ENCODE peak calls at places on chromosomes 3 and 15, in ten cellular contexts. One of them, this sample, is unnamed.

GRCh38 chr3:86788371-86788770 is 202.6 kb downstream of the VGLL3 start:
- DNase-seq in HCT116: no peak
- DNase-seq in HL-60: no peak
- DNase-seq in pancreas: no peak
- DNase-seq in fibroblast of mammary gland: peak
- DNase-seq in lower leg skin: no peak
- DNase-seq in mucosa of descending colon: no peak
- DNase-seq in endothelial cell of umbilical vein: no peak
- DNase-seq in spleen: no peak
- DNase-seq in brain microvascular endothelial cell: peak
- DNase-seq in this sample: peak

GRCh38 chr3:13577181-13578121 is 28.5 kb downstream of the FBLN2 start:
- DNase-seq in HCT116: no peak
- DNase-seq in HL-60: no peak
- DNase-seq in pancreas: no peak
- DNase-seq in fibroblast of mammary gland: no peak
- DNase-seq in lower leg skin: no peak
- DNase-seq in mucosa of descending colon: no peak
- DNase-seq in endothelial cell of umbilical vein: no peak
- DNase-seq in spleen: peak
- DNase-seq in brain microvascular endothelial cell: no peak
- DNase-seq in this sample: no peak

GRCh38 chr3:124860599-124860998 is 26.6 kb downstream of the ITGB5 start:
- DNase-seq in HCT116: peak
- DNase-seq in HL-60: no peak
- DNase-seq in pancreas: peak
- DNase-seq in fibroblast of mammary gland: peak
- DNase-seq in lower leg skin: peak
- DNase-seq in mucosa of descending colon: no peak
- DNase-seq in endothelial cell of umbilical vein: peak
- DNase-seq in spleen: no peak
- DNase-seq in brain microvascular endothelial cell: peak
- DNase-seq in this sample: peak

GRCh38 chr3:63934041-63934440 is 21.9 kb upstream of the SCAANT1 start:
- DNase-seq in HCT116: no peak
- DNase-seq in HL-60: no peak
- DNase-seq in pancreas: no peak
- DNase-seq in fibroblast of mammary gland: peak
- DNase-seq in lower leg skin: no peak
- DNase-seq in mucosa of descending colon: no peak
- DNase-seq in endothelial cell of umbilical vein: no peak
- DNase-seq in spleen: no peak
- DNase-seq in brain microvascular endothelial cell: no peak
- DNase-seq in this sample: no peak

GRCh38 chr15:80706161-80706560 is 11.1 kb downstream of the ABHD17C start:
- DNase-seq in HCT116: no peak
- DNase-seq in HL-60: no peak
- DNase-seq in pancreas: no peak
- DNase-seq in fibroblast of mammary gland: no peak
- DNase-seq in lower leg skin: no peak
- DNase-seq in mucosa of descending colon: no peak
- DNase-seq in endothelial cell of umbilical vein: no peak
- DNase-seq in spleen: no peak
- DNase-seq in brain microvascular endothelial cell: no peak
- DNase-seq in this sample: no peak

GRCh38 chr15:66039117-66039860 is 170.0 kb downstream of the RAB11A start:
- DNase-seq in HCT116: no peak
- DNase-seq in HL-60: no peak
- DNase-seq in pancreas: no peak
- DNase-seq in fibroblast of mammary gland: no peak
- DNase-seq in lower leg skin: no peak
- DNase-seq in mucosa of descending colon: no peak
- DNase-seq in endothelial cell of umbilical vein: no peak
- DNase-seq in spleen: no peak
- DNase-seq in brain microvascular endothelial cell: no peak
- DNase-seq in this sample: no peak

GRCh38 chr3:9884555-9885165 is 4.6 kb upstream of the CIDEC start:
- DNase-seq in HCT116: peak
- DNase-seq in HL-60: no peak
- DNase-seq in pancreas: no peak
- DNase-seq in fibroblast of mammary gland: peak
- DNase-seq in lower leg skin: no peak
- DNase-seq in mucosa of descending colon: peak
- DNase-seq in endothelial cell of umbilical vein: no peak
- DNase-seq in spleen: peak
- DNase-seq in brain microvascular endothelial cell: peak
- DNase-seq in this sample: peak

GRCh38 chr3:58566398-58567250 is 10.6 kb downstream of the FAM107A start:
- DNase-seq in HCT116: no peak
- DNase-seq in HL-60: no peak
- DNase-seq in pancreas: peak
- DNase-seq in fibroblast of mammary gland: no peak
- DNase-seq in lower leg skin: peak
- DNase-seq in mucosa of descending colon: no peak
- DNase-seq in endothelial cell of umbilical vein: no peak
- DNase-seq in spleen: no peak
- DNase-seq in brain microvascular endothelial cell: no peak
- DNase-seq in this sample: no peak

GRCh38 chr3:17373304-17373703 is 369.1 kb downstream of the TBC1D5 start:
- DNase-seq in HCT116: no peak
- DNase-seq in HL-60: no peak
- DNase-seq in pancreas: no peak
- DNase-seq in fibroblast of mammary gland: no peak
- DNase-seq in lower leg skin: no peak
- DNase-seq in mucosa of descending colon: no peak
- DNase-seq in endothelial cell of umbilical vein: no peak
- DNase-seq in spleen: no peak
- DNase-seq in brain microvascular endothelial cell: no peak
- DNase-seq in this sample: no peak

GRCh38 chr3:45365060-45365459 is 23.3 kb upstream of the LARS2 start:
- DNase-seq in HCT116: no peak
- DNase-seq in HL-60: no peak
- DNase-seq in pancreas: no peak
- DNase-seq in fibroblast of mammary gland: peak
- DNase-seq in lower leg skin: no peak
- DNase-seq in mucosa of descending colon: no peak
- DNase-seq in endothelial cell of umbilical vein: no peak
- DNase-seq in spleen: no peak
- DNase-seq in brain microvascular endothelial cell: no peak
- DNase-seq in this sample: no peak

GRCh38 chr3:124620600-124621063 is 109.6 kb upstream of the UMPS start:
- DNase-seq in HCT116: no peak
- DNase-seq in HL-60: no peak
- DNase-seq in pancreas: peak
- DNase-seq in fibroblast of mammary gland: peak
- DNase-seq in lower leg skin: no peak
- DNase-seq in mucosa of descending colon: peak
- DNase-seq in endothelial cell of umbilical vein: peak
- DNase-seq in spleen: no peak
- DNase-seq in brain microvascular endothelial cell: peak
- DNase-seq in this sample: peak

GRCh38 chr15:40894689-40895308 is 549 bp downstream of the VPS18 start:
- DNase-seq in HCT116: peak
- DNase-seq in HL-60: no peak
- DNase-seq in pancreas: no peak
- DNase-seq in fibroblast of mammary gland: peak
- DNase-seq in lower leg skin: no peak
- DNase-seq in mucosa of descending colon: peak
- DNase-seq in endothelial cell of umbilical vein: peak
- DNase-seq in spleen: peak
- DNase-seq in brain microvascular endothelial cell: peak
- DNase-seq in this sample: peak

DNA sequence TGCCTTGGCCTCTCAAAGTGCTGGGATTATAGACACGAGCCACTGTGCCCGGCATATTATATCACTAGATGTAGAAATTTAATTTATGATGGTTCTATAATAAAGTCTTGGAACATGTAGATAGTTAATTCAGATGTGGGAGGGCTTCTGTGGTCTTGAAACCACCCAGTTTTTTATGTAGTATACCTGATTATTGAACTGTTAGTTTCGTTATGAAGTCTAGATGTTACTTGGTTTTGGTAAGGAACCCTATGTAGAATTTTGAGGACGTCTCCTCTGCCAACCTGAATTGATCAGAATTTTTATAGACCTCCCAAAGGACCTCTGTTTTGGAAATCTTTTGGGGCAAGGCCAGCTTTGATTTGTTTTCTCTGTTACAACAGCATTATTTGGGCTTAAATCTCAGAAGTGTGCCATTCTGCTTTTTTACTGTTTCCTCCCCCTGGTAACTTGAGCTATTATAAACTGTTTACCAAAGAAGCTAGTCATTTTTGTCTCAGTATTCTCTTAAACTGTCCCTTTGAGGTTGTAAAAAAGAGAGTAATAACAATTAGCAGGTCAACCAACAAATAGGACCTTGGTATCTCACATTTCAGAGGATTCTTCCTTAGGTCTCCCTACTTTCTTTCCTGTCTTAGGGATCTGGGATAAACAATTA is 20.8 kb downstream of the AKAP13 start:
- DNase-seq in HCT116: no peak
- DNase-seq in HL-60: no peak
- DNase-seq in pancreas: no peak
- DNase-seq in fibroblast of mammary gland: no peak
- DNase-seq in lower leg skin: no peak
- DNase-seq in mucosa of descending colon: no peak
- DNase-seq in endothelial cell of umbilical vein: no peak
- DNase-seq in spleen: no peak
- DNase-seq in brain microvascular endothelial cell: no peak
- DNase-seq in this sample: no peak
- H3K4me3 ChIP-seq in HCT116: no peak
- H3K4me3 ChIP-seq in HL-60: no peak
- H3K4me3 ChIP-seq in pancreas: no peak
- H3K4me3 ChIP-seq in fibroblast of mammary gland: no peak
- H3K4me3 ChIP-seq in lower leg skin: no peak
- H3K4me3 ChIP-seq in mucosa of descending colon: no peak
- H3K4me3 ChIP-seq in endothelial cell of umbilical vein: no peak
- H3K4me3 ChIP-seq in spleen: no peak
- H3K4me3 ChIP-seq in brain microvascular endothelial cell: no peak
- H3K4me3 ChIP-seq in this sample: no peak

GRCh38 chr3:188037116-188037718 is 116.7 kb upstream of the LPP start:
- DNase-seq in HCT116: peak
- DNase-seq in HL-60: no peak
- DNase-seq in pancreas: peak
- DNase-seq in fibroblast of mammary gland: peak
- DNase-seq in lower leg skin: no peak
- DNase-seq in mucosa of descending colon: peak
- DNase-seq in endothelial cell of umbilical vein: peak
- DNase-seq in spleen: no peak
- DNase-seq in brain microvascular endothelial cell: no peak
- DNase-seq in this sample: peak
- TF ChIP-seq CTCF in HCT116: peak
- TF ChIP-seq CTCF in HL-60: no peak
- TF ChIP-seq CTCF in pancreas: peak
- TF ChIP-seq CTCF in fibroblast of mammary gland: peak
- TF ChIP-seq CTCF in lower leg skin: no peak
- TF ChIP-seq CTCF in mucosa of descending colon: no peak
- TF ChIP-seq CTCF in endothelial cell of umbilical vein: peak
- TF ChIP-seq CTCF in spleen: peak
- TF ChIP-seq CTCF in brain microvascular endothelial cell: peak
- TF ChIP-seq CTCF in this sample: peak

DNA sequence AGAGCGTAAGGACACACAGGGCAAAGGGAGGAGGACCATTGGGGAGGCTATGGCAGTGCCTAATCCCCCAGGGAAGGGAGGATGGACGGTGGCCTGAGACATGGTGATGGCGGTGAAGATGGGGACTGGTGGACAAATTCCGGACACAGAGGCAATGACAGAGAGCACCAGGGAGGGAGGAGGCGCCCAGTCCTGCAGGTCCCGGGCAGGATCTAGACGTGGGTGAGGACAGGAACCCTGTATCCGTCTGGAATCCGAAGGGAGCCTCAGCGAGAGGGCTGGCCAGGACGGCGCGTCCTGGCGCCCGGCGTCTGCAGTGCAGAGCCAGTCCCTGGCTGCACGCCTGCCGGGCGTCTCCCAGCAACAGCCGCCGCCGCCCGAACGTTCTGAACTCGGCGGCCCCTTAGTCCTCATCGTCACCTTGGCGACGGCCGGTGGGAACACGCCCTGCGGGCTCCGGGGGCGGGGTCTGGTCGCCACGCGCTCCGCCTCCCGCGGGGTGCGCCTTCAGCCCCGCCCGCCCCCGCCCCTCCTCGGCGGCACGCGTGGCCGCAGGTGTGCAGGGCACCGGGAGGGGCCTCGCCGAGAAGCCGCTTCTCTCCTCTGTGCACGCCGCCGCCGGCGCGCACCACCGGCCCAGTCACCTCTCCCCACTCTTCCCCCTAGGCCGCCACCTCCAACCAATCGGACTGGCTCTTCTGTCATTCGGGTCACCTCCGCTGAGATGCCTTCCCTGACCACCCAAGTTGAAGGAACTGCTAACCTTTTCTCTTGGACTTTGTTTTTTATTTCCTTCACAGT is 11.6 kb downstream of the XIRP1 start:
- DNase-seq in HCT116: peak
- DNase-seq in HL-60: peak
- DNase-seq in pancreas: peak
- DNase-seq in fibroblast of mammary gland: peak
- DNase-seq in lower leg skin: peak
- DNase-seq in mucosa of descending colon: peak
- DNase-seq in endothelial cell of umbilical vein: peak
- DNase-seq in spleen: peak
- DNase-seq in brain microvascular endothelial cell: peak
- DNase-seq in this sample: peak
- H3K4me3 ChIP-seq in HCT116: peak
- H3K4me3 ChIP-seq in HL-60: peak
- H3K4me3 ChIP-seq in pancreas: no peak
- H3K4me3 ChIP-seq in fibroblast of mammary gland: peak
- H3K4me3 ChIP-seq in lower leg skin: no peak
- H3K4me3 ChIP-seq in mucosa of descending colon: no peak
- H3K4me3 ChIP-seq in endothelial cell of umbilical vein: peak
- H3K4me3 ChIP-seq in spleen: no peak
- H3K4me3 ChIP-seq in brain microvascular endothelial cell: peak
- H3K4me3 ChIP-seq in this sample: peak

DNA sequence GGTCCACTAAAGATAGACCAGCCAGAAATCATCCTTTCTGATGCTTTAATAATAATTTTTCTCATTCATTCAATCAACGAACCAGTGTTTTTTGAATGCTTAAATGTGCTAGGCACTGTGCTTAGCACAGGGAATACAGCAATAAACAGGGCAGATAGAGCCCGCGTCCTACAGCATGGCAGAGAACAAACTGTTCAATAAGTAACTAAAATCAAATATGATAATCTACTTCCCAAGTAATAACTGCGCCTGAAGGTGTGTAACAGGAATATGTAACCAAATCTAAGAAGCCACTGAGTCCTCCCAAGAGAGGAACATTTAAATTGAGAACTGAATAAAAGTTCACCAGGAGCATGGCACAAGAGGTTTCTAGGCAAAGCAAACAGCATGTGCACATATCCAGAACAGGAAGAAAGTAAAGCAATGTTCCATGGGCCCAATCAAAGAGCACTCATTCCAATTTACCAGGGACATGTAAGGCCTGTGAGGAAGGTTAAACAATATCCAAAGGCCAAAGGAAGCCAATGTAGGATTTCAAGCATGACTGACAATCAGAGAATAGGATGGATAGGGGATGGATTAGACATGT is 311.0 kb upstream of the RARB start:
- DNase-seq in HCT116: no peak
- DNase-seq in HL-60: no peak
- DNase-seq in pancreas: no peak
- DNase-seq in fibroblast of mammary gland: no peak
- DNase-seq in lower leg skin: no peak
- DNase-seq in mucosa of descending colon: peak
- DNase-seq in endothelial cell of umbilical vein: no peak
- DNase-seq in spleen: no peak
- DNase-seq in brain microvascular endothelial cell: no peak
- DNase-seq in this sample: no peak
- TF ChIP-seq CTCF in HCT116: no peak
- TF ChIP-seq CTCF in HL-60: no peak
- TF ChIP-seq CTCF in pancreas: no peak
- TF ChIP-seq CTCF in fibroblast of mammary gland: no peak
- TF ChIP-seq CTCF in lower leg skin: no peak
- TF ChIP-seq CTCF in mucosa of descending colon: no peak
- TF ChIP-seq CTCF in endothelial cell of umbilical vein: no peak
- TF ChIP-seq CTCF in spleen: no peak
- TF ChIP-seq CTCF in brain microvascular endothelial cell: no peak
- TF ChIP-seq CTCF in this sample: no peak